ENCODE peak calls at places on chromosomes 13 and 19, in nine cellular contexts. L is uterus; J is fibroblast of lung; R is glutamatergic neuron; M is CD4-positive, alpha-beta T cell; X is upper lobe of left lung; C is Caco-2; D is HL-60; Y is cardiac fibroblast. S is an unnamed sample.

GRCh38 chr13:97724450-97724849 is 229.0 kb upstream of the IPO5 start:
- DNase-seq in L (no peak), X (peak), D (no peak), J (no peak), Y (peak), M (no peak), C (no peak), R (no peak), S (no peak)

GRCh38 chr13:63517376-63517775 is 2101.7 kb upstream of the PCDH20 start:
- DNase-seq in X (no peak), J (peak), M (no peak), Y (peak), R (no peak), D (no peak), L (no peak), C (no peak), S (no peak)

GRCh38 chr13:113231306-113232207 is 22.1 kb downstream of the CUL4A start:
- DNase-seq in R (no peak), Y (no peak), L (no peak), J (no peak), X (no peak), C (no peak), M (no peak), D (no peak), S (no peak)

GRCh38 chr13:77545626-77546412 is 10.3 kb downstream of the SCEL start:
- DNase-seq in L (no peak), M (no peak), Y (no peak), C (no peak), D (no peak), J (no peak), R (no peak), X (peak), S (no peak)

GRCh38 chr19:6527893-6528543 is 2.8 kb upstream of the TNFSF9 start:
- DNase-seq in L (no peak), D (no peak), M (no peak), R (no peak), J (no peak), X (no peak), Y (no peak), C (no peak), S (peak)

GRCh38 chr13:78632956-78633355 is 26.0 kb downstream of the OBI1 start:
- DNase-seq in J (peak), D (no peak), L (no peak), R (no peak), Y (no peak), M (no peak), C (no peak), X (no peak), S (no peak)

GRCh38 chr13:32610538-32610937 is 24.3 kb downstream of the PDS5B start:
- DNase-seq in L (no peak), D (no peak), J (no peak), M (no peak), R (no peak), C (no peak), X (no peak), Y (no peak), S (no peak)

GRCh38 chr19:38290631-38291147 is 13.4 kb upstream of the C19orf33 start:
- DNase-seq in L (no peak), D (no peak), Y (peak), C (no peak), M (no peak), J (peak), X (peak), R (no peak), S (no peak)

GRCh38 chr19:49591731-49592485 is 926 bp downstream of the PRR12 start:
- DNase-seq in X (peak), J (peak), R (peak), D (peak), C (peak), Y (peak), L (peak), M (peak), S (peak)

GRCh38 chr13:97460004-97460756 is 26.2 kb downstream of the RAP2A start:
- DNase-seq in Y (peak), L (no peak), R (no peak), X (no peak), D (no peak), M (no peak), J (peak), C (no peak), S (no peak)

GRCh38 chr13:51246411-51247298 is 24.5 kb downstream of the FAM124A start:
- DNase-seq in X (no peak), C (no peak), M (no peak), J (no peak), D (no peak), L (no peak), R (no peak), Y (no peak), S (no peak)

GRCh38 chr19:43618921-43619261 is 538 bp downstream of the ZNF428 start:
- DNase-seq in J (no peak), L (no peak), X (peak), M (no peak), D (peak), R (peak), Y (no peak), C (no peak), S (no peak)

GRCh38 chr19:40610396-40611064 is 9.4 kb downstream of the LTBP4 start:
- DNase-seq in M (peak), J (no peak), C (peak), X (peak), D (no peak), L (no peak), Y (no peak), R (no peak), S (no peak)

GRCh38 chr13:69213331-69213850 is 894.2 kb upstream of the ATXN8OS start:
- DNase-seq in R (no peak), L (no peak), C (no peak), D (no peak), X (no peak), Y (no peak), J (no peak), M (no peak), S (no peak)

GRCh38 chr19:48961051-48961649 is 4.0 kb upstream of the FTL start:
- DNase-seq in Y (no peak), D (no peak), R (peak), X (no peak), M (no peak), L (peak), J (no peak), C (peak), S (no peak)

GRCh38 chr19:55696301-55697068 is 21.5 kb downstream of the EPN1 start:
- DNase-seq in J (no peak), R (no peak), C (peak), X (no peak), L (no peak), Y (no peak), D (no peak), M (no peak), S (no peak)

GRCh38 chr19:39083983-39084731 is at the start of gene ACP7:
- DNase-seq in R (no peak), M (no peak), C (peak), X (no peak), J (no peak), Y (no peak), D (no peak), L (no peak), S (no peak)

GRCh38 chr19:12543855-12544254 is 7.4 kb downstream of the ZNF564 start:
- DNase-seq in M (no peak), D (no peak), Y (peak), X (no peak), R (no peak), L (no peak), C (no peak), J (peak), S (no peak)

GRCh38 chr19:33910922-33911321 is 114.3 kb downstream of the KCTD15 start:
- DNase-seq in L (no peak), X (no peak), M (no peak), Y (no peak), C (no peak), R (no peak), J (no peak), D (no peak), S (no peak)

GRCh38 chr19:48745208-48745995 is 1.3 kb downstream of the IZUMO1 start:
- DNase-seq in Y (peak), R (peak), J (peak), D (no peak), L (peak), M (peak), C (peak), X (peak), S (no peak)

GRCh38 chr19:47032171-47032811 is 12.7 kb downstream of the NPAS1 start:
- DNase-seq in J (no peak), C (peak), L (no peak), D (no peak), Y (peak), R (peak), X (peak), M (peak), S (peak)

GRCh38 chr13:28220166-28220565 is 81.8 kb downstream of the PAN3 start:
- DNase-seq in J (peak), R (no peak), D (peak), C (no peak), L (no peak), M (no peak), X (no peak), Y (peak), S (no peak)

GRCh38 chr13:98390086-98390697 is 186.7 kb downstream of the STK24 start:
- DNase-seq in Y (peak), L (no peak), D (no peak), J (peak), R (no peak), X (no peak), M (no peak), C (no peak), S (no peak)

GRCh38 chr19:29815231-29815630 is 3.4 kb downstream of the CCNE1 start:
- DNase-seq in X (no peak), R (no peak), Y (no peak), D (no peak), J (no peak), C (no peak), M (no peak), L (no peak), S (no peak)

GRCh38 chr13:111255228-111255790 is 65.1 kb upstream of the TEX29 start:
- DNase-seq in L (no peak), D (no peak), Y (no peak), M (no peak), X (no peak), C (no peak), R (no peak), J (no peak), S (no peak)

GRCh38 chr19:14554382-14554812 is 17.5 kb downstream of the NDUFB7 start:
- DNase-seq in X (no peak), R (no peak), M (no peak), J (no peak), C (no peak), D (no peak), L (no peak), Y (no peak), S (no peak)

GRCh38 chr13:106488671-106489070 is 46.8 kb downstream of the EFNB2 start:
- DNase-seq in C (no peak), J (no peak), M (no peak), R (no peak), L (no peak), D (no peak), Y (no peak), X (no peak), S (no peak)

GRCh38 chr13:114021464-114022308 is 47.8 kb upstream of the C13orf46 start:
- DNase-seq in C (no peak), Y (no peak), R (peak), J (no peak), D (no peak), L (no peak), X (no peak), M (no peak), S (no peak)

GRCh38 chr13:61192826-61193225 is 222.8 kb downstream of the PCDH20 start:
- DNase-seq in M (no peak), R (no peak), X (no peak), C (peak), L (no peak), J (no peak), D (no peak), Y (no peak), S (no peak)

GRCh38 chr19:50005428-50005827 is 19.7 kb downstream of the VRK3 start:
- DNase-seq in R (no peak), M (no peak), Y (no peak), L (no peak), X (no peak), D (no peak), C (no peak), J (no peak), S (no peak)

GRCh38 chr13:102726430-102726829 is 31.6 kb upstream of the METTL21C start:
- DNase-seq in L (no peak), R (no peak), X (no peak), J (no peak), C (no peak), D (no peak), Y (no peak), M (no peak), S (no peak)

GRCh38 chr13:44768233-44768632 is 192.1 kb upstream of the TSC22D1 start:
- DNase-seq in C (no peak), J (no peak), Y (peak), L (no peak), X (no peak), D (no peak), M (no peak), R (no peak), S (no peak)

DNA sequence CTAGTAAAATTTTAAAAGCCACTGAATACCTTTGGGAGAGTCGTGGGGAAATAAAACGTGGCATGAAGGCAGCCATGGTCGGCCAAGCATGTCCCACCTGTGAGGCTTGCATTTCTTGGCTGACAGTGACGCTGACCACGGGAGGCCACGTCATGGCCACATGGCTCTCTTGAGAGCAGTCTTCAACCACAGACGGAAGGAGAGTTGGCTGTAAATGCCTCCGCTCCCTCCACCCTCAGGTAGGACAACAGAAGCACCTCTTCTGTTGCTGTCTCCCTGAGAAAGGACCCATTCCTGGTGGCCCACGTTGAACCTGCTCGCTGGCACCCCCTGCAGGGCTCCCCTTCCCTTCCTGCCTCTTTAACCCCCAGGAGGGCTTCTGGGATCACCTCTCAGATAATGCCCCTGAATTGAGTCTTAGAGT is 10.6 kb upstream of the LRRC25 start:
- DNase-seq in M (no peak), D (no peak), L (no peak), J (no peak), Y (no peak), X (peak), R (no peak), C (no peak), S (peak)
- TF ChIP-seq CTCF in M (peak), D (peak), L (no peak), J (peak), Y (peak), X (peak), R (no peak), C (peak), S (no peak)

GRCh38 chr13:100880166-100880565 is 205.6 kb upstream of the TMTC4 start:
- DNase-seq in Y (no peak), C (no peak), M (no peak), X (no peak), L (no peak), D (no peak), J (no peak), R (no peak), S (no peak)
- TF ChIP-seq CTCF in Y (no peak), C (no peak), M (no peak), X (no peak), L (no peak), D (no peak), J (no peak), R (no peak), S (no peak)

GRCh38 chr19:52742516-52742915 is 7.7 kb upstream of the ZNF611 start:
- DNase-seq in Y (no peak), X (no peak), L (no peak), R (no peak), C (no peak), J (peak), M (no peak), D (no peak), S (no peak)

GRCh38 chr19:52749780-52750179 is 14.9 kb upstream of the ZNF611 start:
- DNase-seq in C (no peak), M (no peak), X (no peak), R (no peak), L (no peak), Y (no peak), D (no peak), J (no peak), S (no peak)

DNA sequence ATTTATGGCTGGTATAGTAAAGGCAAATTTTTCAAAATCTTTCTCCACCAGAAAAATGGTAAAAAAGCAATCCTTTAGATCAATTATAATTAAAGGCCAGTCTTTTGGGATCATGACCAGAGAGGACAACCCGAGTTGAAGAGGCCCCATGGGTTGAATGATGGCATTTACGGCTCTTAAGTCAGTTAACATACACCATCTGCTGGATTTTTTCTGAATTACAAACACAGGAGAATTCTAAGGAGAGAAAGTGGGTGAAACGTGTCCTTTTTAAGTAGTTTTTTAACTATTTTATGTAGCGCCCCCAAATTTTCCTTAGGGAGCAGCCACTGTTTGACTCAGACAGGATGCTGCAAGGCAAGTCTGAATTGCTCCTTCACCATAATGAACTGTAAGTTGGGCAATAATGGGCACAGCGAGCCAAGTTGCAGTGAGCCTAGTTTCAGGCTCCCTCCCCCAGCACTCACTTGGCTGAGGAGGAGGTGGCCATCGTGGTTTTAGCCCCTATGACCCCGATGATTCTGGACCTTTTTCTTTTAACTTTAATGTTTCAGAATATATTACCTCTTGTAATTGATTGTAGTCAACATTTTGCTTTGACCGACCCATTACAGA is 13.6 kb upstream of the ZNF611 start:
- DNase-seq in M (no peak), R (no peak), L (peak), X (no peak), D (no peak), C (no peak), Y (peak), J (peak), S (no peak)
- TF ChIP-seq CTCF in M (peak), R (peak), L (peak), X (peak), D (no peak), C (peak), Y (peak), J (peak), S (no peak)

GRCh38 chr13:25980255-25980654 is 71.6 kb downstream of the SHISA2 start:
- DNase-seq in Y (peak), R (no peak), D (no peak), L (no peak), C (no peak), M (no peak), J (peak), X (no peak), S (no peak)
- TF ChIP-seq CTCF in Y (peak), R (no peak), D (peak), L (no peak), C (peak), M (no peak), J (no peak), X (peak), S (no peak)

GRCh38 chr13:29543230-29544215 is 52.0 kb downstream of the SLC7A1 start:
- DNase-seq in R (no peak), D (no peak), C (no peak), L (no peak), Y (no peak), M (no peak), J (peak), X (no peak), S (peak)
- TF ChIP-seq CTCF in R (no peak), D (no peak), C (peak), L (no peak), Y (no peak), M (no peak), J (no peak), X (no peak), S (no peak)

S was measured in activated B cell treated with CpG ODN at 0.5 μM for 24 hours.